ENCODE peak calls at places on chromosomes 11 and 22, in six cellular contexts. B is IMR-90, L is A549, Q is HCT116, T is HepG2, D is H1. E is an unnamed sample. For H3K9me3, the result is how much of the 10 kb centered on the place peaks cover.

GRCh38 chr11:623999-624704 is 603 bp downstream of the CDHR5 start:
- DNase-seq in B (no peak), L (peak), Q (peak), T (no peak), D (no peak), E (no peak)

GRCh38 chr11:27933992-27934829 is 173.7 kb downstream of the KIF18A start:
- DNase-seq in B (peak), L (peak), Q (peak), T (no peak), D (peak), E (no peak)

GRCh38 chr11:86069408-86070086 is 663 bp upstream of the PICALM start:
- DNase-seq in B (peak), L (peak), Q (peak), T (peak), D (peak), E (peak)

GRCh38 chr11:28674432-28675076 is 566.4 kb downstream of the METTL15 start:
- DNase-seq in B (peak), L (no peak), Q (peak), T (no peak), D (peak), E (peak)

GRCh38 chr11:88569342-88569741 is 231.8 kb upstream of the CTSC start:
- DNase-seq in B (peak), L (no peak), Q (no peak), T (no peak), D (no peak), E (no peak)

GRCh38 chr11:33802414-33802950 is 28.2 kb upstream of the FBXO3 start:
- DNase-seq in B (peak), L (peak), Q (peak), T (peak), D (peak), E (no peak)

GRCh38 chr11:75425422-75425821 is 7.6 kb downstream of the KLHL35 start:
- DNase-seq in B (no peak), L (peak), Q (no peak), T (no peak), D (no peak), E (peak)

GRCh38 chr11:6523253-6523652 is 26.2 kb downstream of the DNHD1 start:
- DNase-seq in B (peak), L (no peak), Q (peak), T (no peak), D (no peak), E (no peak)

GRCh38 chr11:85279267-85279666 is 347.9 kb downstream of the DLG2 start:
- DNase-seq in B (no peak), L (no peak), Q (no peak), T (no peak), D (no peak), E (no peak)

GRCh38 chr22:49331223-49331815 is 496.4 kb downstream of the BRD1 start:
- DNase-seq in B (no peak), L (no peak), Q (no peak), T (no peak), D (no peak), E (no peak)

GRCh38 chr22:36379593-36380361 is 8.0 kb downstream of the MYH9 start:
- DNase-seq in B (peak), L (no peak), Q (no peak), T (no peak), D (no peak), E (no peak)

GRCh38 chr11:45178890-45179663 is 32.6 kb downstream of the PRDM11 start:
- DNase-seq in B (peak), L (no peak), Q (no peak), T (no peak), D (no peak), E (no peak)

GRCh38 chr22:18023509-18024275 is 669 bp downstream of the MICAL3 start:
- DNase-seq in B (peak), L (peak), Q (peak), T (no peak), D (peak), E (peak)

GRCh38 chr11:62725686-62726085 is 1.6 kb downstream of the HNRNPUL2 start:
- DNase-seq in B (no peak), L (no peak), Q (no peak), T (peak), D (no peak), E (no peak)

GRCh38 chr22:46977656-46978343 is 215.3 kb downstream of the TBC1D22A start:
- DNase-seq in B (no peak), L (no peak), Q (no peak), T (no peak), D (no peak), E (no peak)

GRCh38 chr11:69370984-69371709 is 77.2 kb downstream of the MYEOV start:
- DNase-seq in B (no peak), L (no peak), Q (no peak), T (no peak), D (no peak), E (no peak)

GRCh38 chr11:68598816-68599653 is 85.3 kb upstream of the GAL start:
- DNase-seq in B (peak), L (no peak), Q (no peak), T (no peak), D (no peak), E (no peak)

GRCh38 chr11:110712643-110713468 is 619 bp upstream of the ARHGAP20 start:
- DNase-seq in B (peak), L (no peak), Q (no peak), T (no peak), D (no peak), E (no peak)

GRCh38 chr11:100980156-100980555 is 149.5 kb downstream of the PGR start:
- DNase-seq in B (peak), L (peak), Q (no peak), T (peak), D (no peak), E (peak)

GRCh38 chr11:75625970-75626691 is 42.7 kb downstream of the MAP6 start:
- DNase-seq in B (peak), L (peak), Q (no peak), T (no peak), D (no peak), E (no peak)

GRCh38 chr11:35800970-35801953 is 138.7 kb downstream of the TRIM44 start:
- DNase-seq in B (no peak), L (no peak), Q (no peak), T (no peak), D (no peak), E (no peak)

GRCh38 chr11:72975778-72976520 is 161.7 kb downstream of the ATG16L2 start:
- DNase-seq in B (peak), L (no peak), Q (no peak), T (peak), D (no peak), E (no peak)

GRCh38 chr22:27777128-27777527 is 24.4 kb downstream of the MN1 start:
- DNase-seq in B (no peak), L (no peak), Q (no peak), T (no peak), D (no peak), E (no peak)

GRCh38 chr11:104043137-104043536 is 6.7 kb downstream of the DDI1 start:
- DNase-seq in B (peak), L (no peak), Q (no peak), T (no peak), D (no peak), E (no peak)

GRCh38 chr11:73268671-73269271 is 3.4 kb upstream of the P2RY6 start:
- DNase-seq in B (no peak), L (no peak), Q (no peak), T (no peak), D (no peak), E (no peak)

GRCh38 chr22:45268167-45268957 is 16.4 kb upstream of the UPK3A start:
- DNase-seq in B (no peak), L (peak), Q (no peak), T (no peak), D (peak), E (peak)

GRCh38 chr22:29315286-29316195 is at the start of gene RASL10A:
- DNase-seq in B (no peak), L (no peak), Q (no peak), T (no peak), D (no peak), E (no peak)

GRCh38 chr22:32926600-32926999 is 125.1 kb downstream of the TIMP3 start:
- DNase-seq in B (peak), L (peak), Q (peak), T (peak), D (no peak), E (peak)

GRCh38 chr22:20573176-20573829 is 65.9 kb downstream of the MED15 start:
- DNase-seq in B (peak), L (no peak), Q (no peak), T (no peak), D (no peak), E (no peak)

GRCh38 chr11:19604679-19605375 is 107.8 kb upstream of the NAV2 start:
- DNase-seq in B (no peak), L (no peak), Q (no peak), T (no peak), D (no peak), E (no peak)

GRCh38 chr11:129291556-129291955 is 84.1 kb upstream of the BARX2 start:
- DNase-seq in B (no peak), L (no peak), Q (no peak), T (no peak), D (no peak), E (no peak)

GRCh38 chr22:36125434-36125833 is 35.1 kb downstream of the APOL3 start:
- DNase-seq in B (no peak), L (no peak), Q (no peak), T (peak), D (no peak), E (no peak)

GRCh38 chr11:113373306-113373705 is 14.3 kb upstream of the ANKK1 start:
- DNase-seq in B (peak), L (no peak), Q (no peak), T (no peak), D (no peak), E (no peak)

GRCh38 chr11:86117706-86118050 is 48.8 kb upstream of the PICALM start:
- DNase-seq in B (no peak), L (no peak), Q (no peak), T (no peak), D (no peak), E (no peak)

GRCh38 chr11:2302844-2303626 is 1.2 kb downstream of the TSPAN32 start:
- DNase-seq in B (no peak), L (no peak), Q (no peak), T (no peak), D (no peak), E (no peak)

GRCh38 chr22:31046591-31047226 is 34.4 kb upstream of the SMTN start:
- DNase-seq in B (peak), L (no peak), Q (no peak), T (peak), D (no peak), E (peak)

GRCh38 chr11:70545626-70545945 is 147.3 kb downstream of the CTTN start:
- DNase-seq in B (no peak), L (no peak), Q (no peak), T (no peak), D (no peak), E (no peak)

GRCh38 chr11:70544774-70545625 is 146.7 kb downstream of the CTTN start:
- DNase-seq in B (peak), L (no peak), Q (no peak), T (no peak), D (peak), E (no peak)

GRCh38 chr11:70547821-70548670 is 149.7 kb downstream of the CTTN start:
- DNase-seq in B (no peak), L (no peak), Q (no peak), T (no peak), D (no peak), E (no peak)

GRCh38 chr11:70547386-70547785 is 149.1 kb downstream of the CTTN start:
- DNase-seq in B (no peak), L (no peak), Q (no peak), T (no peak), D (no peak), E (no peak)

GRCh38 chr11:70546179-70546940 is 148.0 kb downstream of the CTTN start:
- DNase-seq in B (no peak), L (no peak), Q (no peak), T (no peak), D (no peak), E (no peak)
- H3K9me3 ChIP-seq in B (under half), L (under half), Q (under half), T (under half), D (under half), E (under half)

GRCh38 chr22:42375982-42376381 is 56.2 kb downstream of the NFAM1 start:
- DNase-seq in B (no peak), L (no peak), Q (no peak), T (no peak), D (no peak), E (peak)
- TF ChIP-seq CEBPB in B (no peak), L (no peak), Q (no peak), T (no peak), D (no peak), E (no peak)

GRCh38 chr22:23104109-23104971 is 34.0 kb downstream of the GNAZ start:
- DNase-seq in B (no peak), L (no peak), Q (no peak), T (no peak), D (no peak), E (peak)

GRCh38 chr22:23106906-23107367 is 34.9 kb downstream of the RSPH14 start:
- DNase-seq in B (no peak), L (no peak), Q (no peak), T (peak), D (no peak), E (peak)

GRCh38 chr22:23107487-23108323 is 34.1 kb downstream of the RSPH14 start:
- DNase-seq in B (no peak), L (no peak), Q (no peak), T (no peak), D (no peak), E (no peak)

GRCh38 chr22:23105304-23105703 is 35.0 kb downstream of the GNAZ start:
- DNase-seq in B (no peak), L (no peak), Q (no peak), T (no peak), D (no peak), E (no peak)

GRCh38 chr22:23105919-23106853 is 35.6 kb downstream of the RSPH14 start:
- DNase-seq in B (no peak), L (no peak), Q (no peak), T (no peak), D (no peak), E (no peak)
- H3K27ac ChIP-seq in B (no peak), L (no peak), Q (no peak), T (no peak), D (no peak), E (no peak)

GRCh38 chr11:91984033-91984568 is 240.5 kb upstream of the FAT3 start:
- DNase-seq in B (no peak), L (no peak), Q (no peak), T (no peak), D (no peak), E (no peak)
- H3K9me3 ChIP-seq in B (under half), L (under half), Q (under half), T (half or more), D (under half), E (under half)

DNA sequence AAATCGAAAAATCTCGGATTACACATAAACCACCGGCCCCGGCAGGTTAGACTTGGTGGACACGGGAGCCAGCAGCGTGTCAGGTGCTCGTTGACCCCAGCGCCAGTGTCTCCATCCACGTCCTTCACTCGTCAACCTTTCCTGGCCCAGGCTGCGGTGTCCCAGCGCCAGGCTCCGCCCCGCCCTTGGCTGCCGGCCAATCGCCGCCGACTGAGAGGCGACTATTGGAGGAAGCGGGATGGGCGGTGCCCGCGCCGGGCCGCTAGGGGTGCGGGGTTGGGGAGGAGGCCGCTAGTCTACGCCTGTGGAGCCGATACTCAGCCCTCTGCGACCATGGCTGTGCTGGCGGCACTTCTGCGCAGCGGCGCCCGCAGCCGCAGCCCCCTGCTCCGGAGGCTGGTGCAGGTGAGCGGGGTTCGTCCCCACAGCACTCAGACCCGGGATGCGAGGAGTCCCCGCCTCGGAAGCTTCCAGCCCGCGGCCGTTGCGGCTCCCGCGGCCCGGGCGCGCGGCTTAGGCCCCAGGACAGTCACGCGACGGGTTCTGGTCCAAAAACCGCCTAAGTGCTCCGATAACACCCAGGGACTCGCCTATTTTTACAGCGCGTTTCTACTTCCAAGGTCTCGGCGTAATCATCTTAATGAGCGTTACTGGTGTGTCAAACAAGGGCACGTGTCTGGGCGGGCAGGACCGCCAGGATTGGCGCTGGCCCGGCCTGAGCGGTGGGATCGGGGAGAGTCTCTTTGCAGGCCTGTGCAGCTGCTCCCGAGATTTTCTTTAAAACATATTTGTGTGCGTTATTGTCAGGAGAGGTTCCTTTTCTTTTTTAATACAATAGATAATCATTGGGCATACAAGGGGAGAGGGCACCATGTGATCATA is at the start of gene ACAT1:
- DNase-seq in B (peak), L (peak), Q (peak), T (peak), D (peak), E (peak)
- TF ChIP-seq CEBPB in B (no peak), L (no peak), Q (no peak), T (no peak), D (no peak), E (no peak)

DNA sequence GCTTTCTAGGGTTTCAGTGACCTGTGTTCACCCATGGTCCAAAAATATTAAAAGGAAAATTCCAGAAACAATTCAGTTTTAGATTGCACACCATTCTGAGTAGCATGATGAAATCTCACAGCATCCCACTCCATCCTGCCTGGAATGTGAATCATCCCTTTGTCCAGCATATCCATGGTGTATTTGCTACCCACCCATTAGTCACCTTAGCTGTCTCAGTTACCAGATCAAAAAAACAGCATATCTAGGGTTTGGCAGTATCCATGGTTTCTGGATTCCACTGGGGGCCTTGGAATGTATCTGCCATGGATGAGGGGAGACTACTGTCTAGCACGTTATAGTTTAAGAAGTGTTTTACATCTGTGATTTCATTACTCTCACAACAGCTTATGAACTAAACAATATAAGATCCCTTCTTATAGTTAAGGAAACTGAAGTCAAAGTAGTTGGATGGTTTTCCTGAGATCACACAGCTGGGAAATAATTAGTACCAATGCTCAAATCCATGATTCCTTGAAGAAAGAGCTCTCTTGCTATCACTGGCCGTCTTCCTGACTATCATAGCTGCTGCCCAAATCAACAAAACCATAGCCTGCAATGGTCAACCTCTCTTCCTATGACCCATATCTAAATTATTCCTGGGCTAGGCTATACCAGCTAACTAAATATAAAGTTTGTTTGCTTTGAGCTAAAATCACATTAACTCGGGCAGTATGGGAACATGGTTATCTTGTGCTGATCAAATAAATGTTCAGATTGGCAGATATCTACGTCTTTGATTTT is 122.6 kb downstream of the MICAL2 start:
- DNase-seq in B (peak), L (peak), Q (peak), T (no peak), D (no peak), E (no peak)
- H3K27ac ChIP-seq in B (peak), L (peak), Q (no peak), T (no peak), D (no peak), E (no peak)

GRCh38 chr11:48669146-48669545 is 180.6 kb downstream of the OR4A47 start:
- DNase-seq in B (no peak), L (no peak), Q (no peak), T (no peak), D (no peak), E (no peak)
- H3K9me3 ChIP-seq in B (under half), L (under half), Q (under half), T (half or more), D (under half), E (under half)

GRCh38 chr11:77191429-77191822 is 63.4 kb downstream of the MYO7A start:
- DNase-seq in B (peak), L (peak), Q (peak), T (no peak), D (no peak), E (peak)
- TF ChIP-seq CEBPB in B (no peak), L (no peak), Q (no peak), T (no peak), D (no peak), E (no peak)

E was measured in K562.